ENCODE peak calls at places on chromosomes 3 and 15, in ten cellular contexts. R, K, S, W, F, P, O, Q, V and G are unnamed samples.

GRCh38 chr15:63048986-63049665 is 6.6 kb downstream of the TPM1 start:
- DNase-seq in V (peak), S (peak), Q (peak), K (no peak), R (peak), F (peak), W (peak), O (peak), P (peak), G (no peak)

GRCh38 chr3:188936597-188937107 is 235.1 kb upstream of the TPRG1 start:
- DNase-seq in Q (no peak), O (peak), W (no peak), K (no peak), F (no peak), R (peak), P (no peak), S (no peak), V (peak), G (no peak)

GRCh38 chr3:172203522-172204258 is 164.3 kb downstream of the FNDC3B start:
- DNase-seq in S (peak), P (no peak), F (no peak), O (no peak), Q (peak), V (peak), K (no peak), R (no peak), W (peak), G (no peak)

GRCh38 chr3:57756022-57756527 is at the start of gene SLMAP:
- DNase-seq in K (peak), W (peak), S (peak), F (peak), V (peak), P (peak), O (peak), R (peak), Q (peak), G (peak)

GRCh38 chr3:127694467-127695215 is 21.9 kb downstream of the ABTB1 start:
- DNase-seq in V (peak), S (peak), R (peak), O (peak), Q (peak), W (peak), P (peak), F (peak), K (no peak), G (no peak)

GRCh38 chr3:23800731-23801130 is 5.0 kb upstream of the UBE2E1 start:
- DNase-seq in P (no peak), S (no peak), K (no peak), Q (no peak), R (peak), V (peak), F (no peak), O (peak), W (peak), G (no peak)

GRCh38 chr3:15011174-15011573 is 53.9 kb downstream of the MRPS25 start:
- DNase-seq in F (no peak), P (no peak), Q (no peak), O (no peak), W (no peak), S (no peak), R (no peak), K (no peak), V (peak), G (no peak)

GRCh38 chr3:138497021-138497420 is 62.6 kb downstream of the ESYT3 start:
- DNase-seq in P (no peak), W (no peak), K (no peak), O (no peak), Q (no peak), F (no peak), R (no peak), V (no peak), S (no peak), G (no peak)

GRCh38 chr15:64997911-64998310 is 8.2 kb upstream of the SPG21 start:
- DNase-seq in F (no peak), O (no peak), S (no peak), R (no peak), K (no peak), P (no peak), V (no peak), Q (no peak), W (no peak), G (no peak)

GRCh38 chr3:37243811-37244748 is 69.7 kb upstream of the LRRFIP2 start:
- DNase-seq in P (peak), F (peak), R (peak), S (peak), O (peak), W (peak), V (peak), Q (peak), K (peak), G (peak)

GRCh38 chr15:92930061-92930460 is 29.9 kb downstream of the CHD2 start:
- DNase-seq in O (no peak), S (no peak), F (peak), W (no peak), R (peak), P (no peak), K (no peak), V (peak), Q (no peak), G (no peak)

GRCh38 chr3:125043599-125044151 is 12.1 kb downstream of the HEG1 start:
- DNase-seq in O (peak), V (no peak), F (no peak), P (no peak), W (no peak), Q (peak), R (no peak), S (no peak), K (no peak), G (no peak)
- H3K9ac ChIP-seq in O (peak), V (no peak), F (no peak), P (no peak), W (no peak), Q (no peak), R (no peak), S (no peak), K (no peak), G (no peak)

DNA sequence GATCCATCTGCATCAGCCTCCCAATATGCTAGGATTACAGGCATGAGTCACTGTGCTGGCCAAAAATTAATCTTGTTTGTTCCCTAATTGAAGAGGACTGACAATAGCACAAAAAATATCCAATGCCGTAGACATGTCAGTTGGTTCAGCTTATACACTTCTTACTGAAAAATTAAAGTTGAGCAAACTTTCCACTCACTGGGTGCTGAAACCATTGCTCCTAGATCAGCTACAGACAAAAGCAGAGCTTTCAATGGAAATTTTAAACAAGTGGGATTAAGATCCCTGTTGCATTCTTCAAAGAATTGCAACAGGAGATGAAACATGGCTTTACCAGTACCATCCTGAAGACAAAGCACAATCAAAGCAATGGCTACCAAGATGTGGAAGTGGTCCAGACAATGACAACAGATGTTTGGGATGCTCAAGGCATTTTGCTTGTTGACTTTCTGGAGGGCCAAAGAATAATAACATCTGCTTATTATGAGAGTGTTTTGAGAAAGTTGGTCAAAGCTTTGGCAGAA is 16.0 kb downstream of the ISLR2 start:
- DNase-seq in P (no peak), V (no peak), O (no peak), F (no peak), R (no peak), S (no peak), W (no peak), K (no peak), Q (no peak), G (no peak)
- H3K9ac ChIP-seq in P (no peak), V (no peak), O (no peak), F (no peak), R (no peak), S (no peak), W (no peak), K (no peak), Q (no peak), G (no peak)

GRCh38 chr3:13042127-13042931 is 30.9 kb downstream of the IQSEC1 start:
- DNase-seq in S (peak), V (no peak), W (no peak), P (no peak), R (no peak), F (no peak), Q (no peak), K (no peak), O (no peak), G (no peak)
- H3K9ac ChIP-seq in S (no peak), V (no peak), W (no peak), P (no peak), R (no peak), F (no peak), Q (no peak), K (peak), O (no peak), G (peak)

GRCh38 chr3:194843543-194843942 is 157.9 kb downstream of the FAM43A start:
- DNase-seq in F (no peak), K (no peak), W (no peak), R (no peak), O (no peak), Q (no peak), P (no peak), V (no peak), S (no peak), G (no peak)
- H3K9ac ChIP-seq in F (no peak), K (no peak), W (no peak), R (no peak), O (no peak), Q (no peak), P (no peak), V (no peak), S (no peak), G (no peak)

GRCh38 chr15:33279613-33280205 is 31.1 kb upstream of the RYR3 start:
- DNase-seq in F (no peak), Q (no peak), R (no peak), P (no peak), S (no peak), K (no peak), W (peak), V (peak), O (peak), G (no peak)
- H3K9ac ChIP-seq in F (no peak), Q (no peak), R (no peak), P (no peak), S (no peak), K (no peak), W (peak), V (no peak), O (no peak), G (no peak)

GRCh38 chr15:25848769-25849430 is 14.2 kb downstream of the ATP10A start:
- DNase-seq in W (no peak), F (no peak), O (no peak), S (peak), Q (no peak), K (peak), P (no peak), R (no peak), V (no peak), G (no peak)
- H3K9ac ChIP-seq in W (no peak), F (no peak), O (no peak), S (no peak), Q (no peak), K (no peak), P (no peak), R (peak), V (no peak), G (no peak)

DNA sequence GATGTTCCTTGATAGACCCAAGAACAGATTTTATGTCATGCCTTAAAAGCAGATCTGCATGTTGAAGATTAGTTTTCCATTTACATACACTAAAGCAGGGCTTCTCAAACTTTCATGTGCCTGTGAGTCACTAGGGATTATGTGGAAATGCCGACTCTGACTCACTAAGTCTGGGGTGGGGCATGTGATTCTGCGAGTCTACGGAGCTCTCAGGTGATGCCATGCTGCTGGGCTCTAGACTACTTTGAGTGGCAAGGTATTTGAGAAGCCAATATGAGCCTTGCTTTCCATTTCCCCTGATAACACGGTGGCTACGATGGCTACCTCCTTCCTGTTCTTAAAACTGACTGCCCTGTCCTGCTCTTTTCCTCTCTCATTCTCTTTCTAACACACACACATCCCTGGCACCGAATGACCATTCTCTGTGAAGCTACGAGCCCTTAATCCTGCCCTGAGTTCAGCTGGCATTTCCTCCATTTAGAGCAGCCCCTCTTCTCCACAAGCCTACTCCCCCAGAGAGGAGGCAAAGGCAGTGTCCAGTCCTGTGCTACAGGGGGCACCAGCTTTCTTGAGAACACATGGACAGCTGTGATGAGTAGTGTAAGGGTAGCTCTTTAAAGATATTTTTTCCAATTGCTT is 39.7 kb upstream of the PYGO1 start:
- DNase-seq in F (peak), K (no peak), O (peak), V (peak), P (no peak), S (no peak), R (peak), W (peak), Q (no peak), G (no peak)
- H3K9ac ChIP-seq in F (no peak), K (no peak), O (no peak), V (no peak), P (no peak), S (no peak), R (no peak), W (peak), Q (no peak), G (no peak)

GRCh38 chr3:143068059-143068458 is 51.5 kb upstream of the CHST2 start:
- DNase-seq in W (no peak), V (no peak), R (no peak), F (no peak), P (peak), O (no peak), Q (no peak), K (peak), S (no peak), G (no peak)

GRCh38 chr3:143064777-143065176 is 54.8 kb upstream of the CHST2 start:
- DNase-seq in R (no peak), O (no peak), K (no peak), W (no peak), V (no peak), P (no peak), F (no peak), Q (no peak), S (no peak), G (no peak)

GRCh38 chr3:143065364-143065763 is 54.2 kb upstream of the CHST2 start:
- DNase-seq in R (no peak), O (no peak), K (no peak), F (no peak), V (no peak), Q (no peak), S (no peak), W (no peak), P (no peak), G (no peak)

GRCh38 chr3:143067201-143067600 is 52.4 kb upstream of the CHST2 start:
- DNase-seq in R (peak), W (no peak), V (no peak), Q (no peak), S (no peak), K (no peak), P (no peak), O (no peak), F (no peak), G (no peak)

GRCh38 chr3:143066033-143066432 is 53.5 kb upstream of the CHST2 start:
- DNase-seq in V (no peak), S (no peak), R (no peak), O (no peak), W (no peak), Q (no peak), F (no peak), P (no peak), K (no peak), G (no peak)
- H3K9ac ChIP-seq in V (no peak), S (no peak), R (no peak), O (no peak), W (no peak), Q (no peak), F (no peak), P (no peak), K (no peak), G (no peak)

GRCh38 chr15:87851497-87851896 is 405.0 kb downstream of the NTRK3 start:
- DNase-seq in V (no peak), K (no peak), F (no peak), R (no peak), O (no peak), Q (no peak), S (no peak), P (no peak), W (no peak), G (no peak)
- H3K9ac ChIP-seq in V (no peak), K (no peak), F (no peak), R (no peak), O (no peak), Q (no peak), S (no peak), P (no peak), W (no peak), G (no peak)